ENCODE peak calls at places on chromosome 20, in six cellular contexts. H is CD8-positive, alpha-beta T cell; T is cardiac muscle cell; Z is BE2C; Q is progenitor cell of endocrine pancreas; C is psoas muscle. E is an unnamed sample.

GRCh38 chr20:50870572-50871161 is 60.6 kb downstream of the ADNP start:
- DNase-seq in H (no peak), T (peak; percentile 61), Z (no peak), Q (peak; percentile 62), C (no peak), E (peak; percentile 68)

GRCh38 chr20:14821251-14821650 is 483.8 kb upstream of the FLRT3 start:
- DNase-seq in H (no peak), T (no peak), Z (no peak), Q (no peak), C (no peak), E (no peak)

GRCh38 chr20:33393609-33394008 is 7.7 kb downstream of the CDK5RAP1 start:
- DNase-seq in H (no peak), T (no peak), Z (no peak), Q (no peak), C (no peak), E (no peak)

GRCh38 chr20:23361108-23361650 is 803 bp upstream of the GZF1 start:
- DNase-seq in H (no peak), T (peak; percentile 42), Z (no peak), Q (no peak), C (no peak), E (no peak)

GRCh38 chr20:22771706-22772105 is 187.3 kb upstream of the FOXA2 start:
- DNase-seq in H (no peak), T (no peak), Z (no peak), Q (no peak), C (no peak), E (no peak)

GRCh38 chr20:29878281-29878741 is 1379.2 kb upstream of the DEFB115 start:
- DNase-seq in H (no peak), T (peak; percentile 35), Z (peak; percentile 73), Q (no peak), C (no peak), E (no peak)

GRCh38 chr20:6956574-6956973 is 189.1 kb downstream of the BMP2 start:
- DNase-seq in H (no peak), T (peak; percentile 2), Z (no peak), Q (no peak), C (no peak), E (no peak)

GRCh38 chr20:44911264-44911921 is 1.5 kb downstream of the PABPC1L start:
- DNase-seq in H (peak; percentile 16), T (peak; percentile 77), Z (peak; percentile 73), Q (peak; percentile 67), C (no peak), E (peak; percentile 80)

GRCh38 chr20:62287759-62288534 is 14.8 kb upstream of the ADRM1 start:
- DNase-seq in H (no peak), T (no peak), Z (no peak), Q (no peak), C (no peak), E (no peak)

DNA sequence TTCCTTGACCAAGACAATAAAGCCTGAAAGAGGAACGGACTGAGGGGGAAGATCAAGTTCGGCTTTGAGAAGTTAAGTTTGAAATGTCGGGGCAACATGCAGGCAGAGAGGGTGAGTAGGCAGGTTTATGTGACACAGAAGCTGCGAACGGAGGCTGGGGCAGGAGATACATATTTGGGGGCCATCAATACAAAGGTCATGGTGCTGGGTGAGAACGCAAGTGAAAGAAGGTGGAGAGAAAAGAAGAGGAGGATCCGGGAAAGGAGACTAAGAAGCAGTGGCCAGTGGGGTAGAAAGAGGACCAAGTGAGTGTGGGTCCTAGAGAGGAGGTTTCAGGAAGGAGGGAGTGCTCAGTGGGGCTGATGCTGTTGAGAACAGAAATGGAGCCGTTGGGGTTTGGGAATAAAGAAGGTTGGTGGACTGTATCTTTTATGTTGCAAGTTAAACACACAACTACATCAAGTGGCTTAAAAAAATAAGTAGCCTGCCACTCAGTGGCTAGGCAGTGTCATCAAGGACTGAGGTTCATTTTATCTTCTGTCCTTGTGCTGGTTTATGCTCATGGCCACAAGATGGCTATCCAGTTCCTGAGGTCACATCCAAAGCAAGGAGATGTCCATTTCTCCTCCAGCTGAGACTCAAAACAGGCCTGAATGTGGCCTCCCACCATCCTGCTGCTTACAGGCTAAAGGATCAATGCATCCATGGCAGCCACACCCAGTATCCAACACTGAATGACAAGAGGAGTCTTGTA is 1.7 kb upstream of the BLCAP start:
- DNase-seq in H (no peak), T (no peak), Z (no peak), Q (no peak), C (no peak), E (no peak)
- TF ChIP-seq CTCF in H (no peak), T (no peak), Z (no peak), Q (no peak), C (no peak), E (no peak)

GRCh38 chr20:18585134-18585533 is 2.7 kb upstream of the DTD1 start:
- DNase-seq in H (no peak), T (peak; percentile 65), Z (no peak), Q (no peak), C (no peak), E (no peak)

GRCh38 chr20:18590163-18590562 is 2.3 kb downstream of the DTD1 start:
- DNase-seq in H (no peak), T (no peak), Z (no peak), Q (no peak), C (no peak), E (no peak)

GRCh38 chr20:18588554-18589043 is 745 bp downstream of the DTD1 start:
- DNase-seq in H (no peak), T (no peak), Z (peak; percentile 9), Q (no peak), C (no peak), E (no peak)

GRCh38 chr20:18587665-18588553 is at the start of gene DTD1:
- DNase-seq in H (peak; percentile 73), T (peak; percentile 91), Z (peak; percentile 98), Q (peak; percentile 90), C (peak; percentile 96), E (peak; percentile 93)
- TF ChIP-seq CTCF in H (peak; percentile 45), T (peak; percentile 59), Z (peak; percentile 56), Q (peak; percentile 87), C (peak; percentile 65), E (peak; percentile 93)

GRCh38 chr20:43846516-43846905 is 68.1 kb upstream of the TOX2 start:
- DNase-seq in H (no peak), T (no peak), Z (no peak), Q (no peak), C (no peak), E (no peak)
- TF ChIP-seq CTCF in H (no peak), T (no peak), Z (no peak), Q (no peak), C (no peak), E (no peak)

GRCh38 chr20:58059145-58059544 is 169.3 kb downstream of the ANKRD60 start:
- DNase-seq in H (no peak), T (no peak), Z (no peak), Q (no peak), C (no peak), E (no peak)

GRCh38 chr20:58069207-58069606 is 159.2 kb downstream of the ANKRD60 start:
- DNase-seq in H (no peak), T (no peak), Z (no peak), Q (no peak), C (no peak), E (no peak)

GRCh38 chr20:58069796-58070663 is 158.4 kb downstream of the ANKRD60 start:
- DNase-seq in H (no peak), T (no peak), Z (no peak), Q (no peak), C (no peak), E (no peak)

GRCh38 chr20:58065508-58066361 is 162.7 kb downstream of the ANKRD60 start:
- DNase-seq in H (no peak), T (no peak), Z (no peak), Q (no peak), C (no peak), E (no peak)

GRCh38 chr20:58064411-58065010 is 163.9 kb downstream of the ANKRD60 start:
- DNase-seq in H (no peak), T (no peak), Z (no peak), Q (no peak), C (no peak), E (no peak)
- TF ChIP-seq CTCF in H (no peak), T (no peak), Z (no peak), Q (no peak), C (no peak), E (no peak)

GRCh38 chr20:53827292-53827995 is 233.8 kb upstream of the ZNF217 start:
- DNase-seq in H (no peak), T (no peak), Z (no peak), Q (no peak), C (no peak), E (no peak)

GRCh38 chr20:53828673-53829085 is 235.0 kb upstream of the ZNF217 start:
- DNase-seq in H (no peak), T (peak; percentile 91), Z (no peak), Q (no peak), C (no peak), E (no peak)

GRCh38 chr20:53827996-53828672 is 234.5 kb upstream of the ZNF217 start:
- DNase-seq in H (no peak), T (peak; percentile 99), Z (no peak), Q (no peak), C (no peak), E (no peak)

GRCh38 chr20:53829706-53830521 is 236.3 kb upstream of the ZNF217 start:
- DNase-seq in H (no peak), T (peak; percentile 49), Z (no peak), Q (no peak), C (no peak), E (no peak)

GRCh38 chr20:53829086-53829703 is 235.6 kb upstream of the ZNF217 start:
- DNase-seq in H (no peak), T (peak; percentile 94), Z (no peak), Q (no peak), C (no peak), E (no peak)
- TF ChIP-seq CTCF in H (no peak), T (no peak), Z (no peak), Q (no peak), C (no peak), E (no peak)

GRCh38 chr20:37755665-37756064 is 61.8 kb downstream of the CTNNBL1 start:
- DNase-seq in H (no peak), T (no peak), Z (peak; percentile 38), Q (no peak), C (no peak), E (no peak)
- TF ChIP-seq CTCF in H (no peak), T (no peak), Z (peak; percentile 47), Q (peak; percentile 34), C (peak; percentile 53), E (no peak)

GRCh38 chr20:18034039-18034438 is 23.7 kb downstream of the OVOL2 start:
- DNase-seq in H (no peak), T (no peak), Z (no peak), Q (no peak), C (no peak), E (no peak)

GRCh38 chr20:18031888-18032509 is 25.7 kb downstream of the OVOL2 start:
- DNase-seq in H (no peak), T (no peak), Z (no peak), Q (no peak), C (no peak), E (no peak)

GRCh38 chr20:18031050-18031449 is 26.7 kb downstream of the OVOL2 start:
- DNase-seq in H (no peak), T (no peak), Z (no peak), Q (no peak), C (no peak), E (no peak)

GRCh38 chr20:18030020-18030419 is 27.7 kb downstream of the OVOL2 start:
- DNase-seq in H (no peak), T (no peak), Z (no peak), Q (no peak), C (no peak), E (no peak)

GRCh38 chr20:18032977-18033892 is 24.5 kb downstream of the OVOL2 start:
- DNase-seq in H (no peak), T (no peak), Z (no peak), Q (no peak), C (no peak), E (no peak)
- TF ChIP-seq CTCF in H (no peak), T (no peak), Z (peak; percentile 22), Q (peak; percentile 47), C (no peak), E (peak; percentile 35)

E was measured in endothelial cell.